ENCODE peak calls at places on chromosomes 1 and 21, in four cellular contexts. One of them, this sample, is unnamed.
A peak's percentile ranks its signal among the peaks of the same experiment; 100 is the strongest.

GRCh38 chr21:45071396-45072165 is 2.8 kb upstream of the ADARB1 start:
- DNase-seq in kidney epithelial cell: no peak
- DNase-seq in A549: no peak
- DNase-seq in astrocyte: no peak
- DNase-seq in this sample: no peak

GRCh38 chr1:157302724-157303123 is 164.5 kb upstream of the ETV3 start:
- DNase-seq in kidney epithelial cell: no peak
- DNase-seq in A549: no peak
- DNase-seq in astrocyte: no peak
- DNase-seq in this sample: no peak

GRCh38 chr1:15004396-15004795 is 149.2 kb upstream of the TMEM51 start:
- DNase-seq in kidney epithelial cell: no peak
- DNase-seq in A549: no peak
- DNase-seq in astrocyte: no peak
- DNase-seq in this sample: no peak

GRCh38 chr21:15616864-15617574 is 112.8 kb upstream of the USP25 start:
- DNase-seq in astrocyte: peak; percentile 51
- DNase-seq in A549: no peak
- DNase-seq in kidney epithelial cell: no peak
- DNase-seq in this sample: no peak

GRCh38 chr1:159009704-159010361 is at the start of gene IFI16:
- DNase-seq in astrocyte: peak; percentile 97
- DNase-seq in A549: peak; percentile 10
- DNase-seq in kidney epithelial cell: peak; percentile 57
- DNase-seq in this sample: peak; percentile 55

GRCh38 chr21:34157456-34158025 is 84.2 kb downstream of the MRPS6 start:
- DNase-seq in A549: no peak
- DNase-seq in astrocyte: no peak
- DNase-seq in kidney epithelial cell: peak; percentile 42
- DNase-seq in this sample: no peak

GRCh38 chr1:76124196-76124595 is 49.6 kb downstream of the ST6GALNAC3 start:
- DNase-seq in A549: no peak
- DNase-seq in astrocyte: no peak
- DNase-seq in kidney epithelial cell: peak; percentile 28
- DNase-seq in this sample: no peak

GRCh38 chr1:15224259-15224869 is 22.7 kb upstream of the FHAD1 start:
- DNase-seq in astrocyte: no peak
- DNase-seq in kidney epithelial cell: no peak
- DNase-seq in A549: no peak
- DNase-seq in this sample: no peak

GRCh38 chr1:166170075-166170474 is 3.3 kb upstream of the FAM78B start:
- DNase-seq in astrocyte: no peak
- DNase-seq in A549: no peak
- DNase-seq in kidney epithelial cell: no peak
- DNase-seq in this sample: peak; percentile 73

GRCh38 chr1:29517251-29518080 is 281.1 kb downstream of the PTPRU start:
- DNase-seq in astrocyte: no peak
- DNase-seq in kidney epithelial cell: no peak
- DNase-seq in A549: no peak
- DNase-seq in this sample: no peak

GRCh38 chr1:154888757-154889156 is 18.7 kb upstream of the KCNN3 start:
- DNase-seq in astrocyte: no peak
- DNase-seq in A549: no peak
- DNase-seq in kidney epithelial cell: no peak
- DNase-seq in this sample: no peak

GRCh38 chr21:41603476-41603875 is 95.5 kb upstream of the TMPRSS2 start:
- DNase-seq in A549: no peak
- DNase-seq in astrocyte: no peak
- DNase-seq in kidney epithelial cell: no peak
- DNase-seq in this sample: no peak

GRCh38 chr21:21268061-21268471 is 269.9 kb downstream of the NCAM2 start:
- DNase-seq in astrocyte: peak; percentile 60
- DNase-seq in kidney epithelial cell: no peak
- DNase-seq in A549: no peak
- DNase-seq in this sample: no peak

GRCh38 chr1:109751531-109752260 is 10.9 kb upstream of the GSTM3 start:
- DNase-seq in A549: no peak
- DNase-seq in astrocyte: no peak
- DNase-seq in kidney epithelial cell: no peak
- DNase-seq in this sample: no peak

GRCh38 chr1:228941673-228942072 is 206.4 kb downstream of the RHOU start:
- DNase-seq in astrocyte: no peak
- DNase-seq in kidney epithelial cell: no peak
- DNase-seq in A549: no peak
- DNase-seq in this sample: no peak

GRCh38 chr1:98668733-98669132 is 7.2 kb downstream of the SNX7 start:
- DNase-seq in kidney epithelial cell: no peak
- DNase-seq in A549: no peak
- DNase-seq in astrocyte: no peak
- DNase-seq in this sample: no peak

GRCh38 chr1:228140724-228141081 is 624 bp downstream of the GUK1 start:
- DNase-seq in kidney epithelial cell: no peak
- DNase-seq in astrocyte: no peak
- DNase-seq in A549: no peak
- DNase-seq in this sample: peak; percentile 13

GRCh38 chr1:183711165-183711678 is 58.1 kb upstream of the APOBEC4 start:
- DNase-seq in kidney epithelial cell: no peak
- DNase-seq in A549: no peak
- DNase-seq in astrocyte: no peak
- DNase-seq in this sample: no peak

GRCh38 chr1:113021430-113022085 is 51.4 kb upstream of the LRIG2 start:
- DNase-seq in astrocyte: no peak
- DNase-seq in A549: no peak
- DNase-seq in kidney epithelial cell: no peak
- DNase-seq in this sample: no peak

GRCh38 chr1:25568090-25568833 is 24.9 kb downstream of the LDLRAP1 start:
- DNase-seq in kidney epithelial cell: no peak
- DNase-seq in astrocyte: peak; percentile 50
- DNase-seq in A549: no peak
- DNase-seq in this sample: no peak

GRCh38 chr1:199313444-199313843 is 674.6 kb downstream of the PTPRC start:
- DNase-seq in astrocyte: no peak
- DNase-seq in A549: no peak
- DNase-seq in kidney epithelial cell: no peak
- DNase-seq in this sample: no peak

GRCh38 chr1:5742801-5743200 is 249.4 kb downstream of the NPHP4 start:
- DNase-seq in kidney epithelial cell: no peak
- DNase-seq in A549: no peak
- DNase-seq in astrocyte: no peak
- DNase-seq in this sample: no peak

GRCh38 chr1:67348586-67349252 is 41.0 kb downstream of the IL12RB2 start:
- DNase-seq in astrocyte: no peak
- DNase-seq in A549: no peak
- DNase-seq in kidney epithelial cell: no peak
- DNase-seq in this sample: no peak

GRCh38 chr1:162899422-162900168 is 38.6 kb upstream of the CCDC190 start:
- DNase-seq in astrocyte: peak; percentile 96
- DNase-seq in A549: no peak
- DNase-seq in kidney epithelial cell: peak; percentile 34
- DNase-seq in this sample: no peak

GRCh38 chr1:168556647-168557046 is 12.8 kb upstream of the XCL2 start:
- DNase-seq in kidney epithelial cell: no peak
- DNase-seq in astrocyte: no peak
- DNase-seq in A549: no peak
- DNase-seq in this sample: no peak

GRCh38 chr1:226002667-226003501 is 3.7 kb upstream of the SDE2 start:
- DNase-seq in astrocyte: peak; percentile 10
- DNase-seq in A549: peak; percentile 25
- DNase-seq in kidney epithelial cell: no peak
- DNase-seq in this sample: no peak

GRCh38 chr1:229769006-229769405 is 143.0 kb downstream of the URB2 start:
- DNase-seq in kidney epithelial cell: no peak
- DNase-seq in A549: no peak
- DNase-seq in astrocyte: no peak
- DNase-seq in this sample: no peak

GRCh38 chr1:26022404-26022779 is 817 bp downstream of the EXTL1 start:
- DNase-seq in A549: no peak
- DNase-seq in astrocyte: no peak
- DNase-seq in kidney epithelial cell: no peak
- DNase-seq in this sample: no peak

GRCh38 chr1:23100074-23100748 is 68.4 kb downstream of the LUZP1 start:
- DNase-seq in kidney epithelial cell: peak; percentile 97
- DNase-seq in A549: peak; percentile 32
- DNase-seq in astrocyte: peak; percentile 96
- DNase-seq in this sample: no peak

GRCh38 chr1:17053071-17053684 is 654 bp downstream of the SDHB start:
- DNase-seq in A549: no peak
- DNase-seq in kidney epithelial cell: no peak
- DNase-seq in astrocyte: no peak
- DNase-seq in this sample: no peak

GRCh38 chr1:62590255-62590969 is 6.9 kb upstream of the ANGPTL3 start:
- DNase-seq in kidney epithelial cell: no peak
- DNase-seq in A549: no peak
- DNase-seq in astrocyte: peak; percentile 6
- DNase-seq in this sample: no peak

GRCh38 chr21:35565204-35565611 is 495.1 kb downstream of the SETD4 start:
- DNase-seq in astrocyte: peak; percentile 92
- DNase-seq in kidney epithelial cell: no peak
- DNase-seq in A549: no peak
- DNase-seq in this sample: no peak

GRCh38 chr1:30444850-30445249 is 278.5 kb downstream of the MATN1 start:
- DNase-seq in kidney epithelial cell: no peak
- DNase-seq in astrocyte: peak; percentile 5
- DNase-seq in A549: no peak
- DNase-seq in this sample: no peak

GRCh38 chr1:204286841-204287387 is 72.8 kb downstream of the PLEKHA6 start:
- DNase-seq in astrocyte: no peak
- DNase-seq in kidney epithelial cell: no peak
- DNase-seq in A549: peak; percentile 48
- DNase-seq in this sample: no peak

GRCh38 chr1:83854456-83854855 is 144.5 kb downstream of the TTLL7 start:
- DNase-seq in astrocyte: no peak
- DNase-seq in A549: no peak
- DNase-seq in kidney epithelial cell: no peak
- DNase-seq in this sample: no peak

GRCh38 chr1:243461700-243462099 is 205.9 kb downstream of the SDCCAG8 start:
- DNase-seq in kidney epithelial cell: no peak
- DNase-seq in astrocyte: no peak
- DNase-seq in A549: no peak
- DNase-seq in this sample: no peak

DNA sequence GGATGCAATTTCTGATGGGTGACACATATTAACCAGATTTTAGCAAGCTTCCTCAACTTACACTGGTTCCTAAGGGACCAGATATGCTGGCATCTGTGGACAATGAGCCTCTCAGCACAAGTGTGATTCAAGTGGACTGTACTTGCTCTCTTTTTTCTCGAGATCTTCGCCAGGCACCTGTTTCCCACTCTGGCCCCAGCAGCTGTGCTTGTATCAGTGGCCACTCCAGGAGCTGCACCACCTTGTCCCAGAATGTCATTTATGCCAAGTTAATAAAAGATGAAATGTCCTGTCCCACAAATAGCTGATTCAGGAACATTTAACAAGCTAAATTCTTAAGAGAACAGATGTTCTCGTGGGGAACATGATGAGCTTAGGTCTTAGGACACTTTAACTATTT is 14.6 kb downstream of the C1orf198 start:
- DNase-seq in A549: no peak
- DNase-seq in kidney epithelial cell: no peak
- DNase-seq in astrocyte: no peak
- DNase-seq in this sample: no peak
- TF ChIP-seq CTCF in A549: no peak
- TF ChIP-seq CTCF in kidney epithelial cell: no peak
- TF ChIP-seq CTCF in astrocyte: no peak
- TF ChIP-seq CTCF in this sample: no peak

GRCh38 chr1:89088597-89088996 is 23.6 kb upstream of the GBP1 start:
- DNase-seq in kidney epithelial cell: no peak
- DNase-seq in astrocyte: no peak
- DNase-seq in A549: no peak
- DNase-seq in this sample: no peak

GRCh38 chr1:89087241-89087640 is 22.2 kb upstream of the GBP1 start:
- DNase-seq in kidney epithelial cell: no peak
- DNase-seq in A549: no peak
- DNase-seq in astrocyte: no peak
- DNase-seq in this sample: no peak

GRCh38 chr1:89089962-89090361 is 25.0 kb upstream of the GBP1 start:
- DNase-seq in A549: no peak
- DNase-seq in astrocyte: no peak
- DNase-seq in kidney epithelial cell: no peak
- DNase-seq in this sample: no peak

GRCh38 chr1:89081005-89081404 is 16.0 kb upstream of the GBP1 start:
- DNase-seq in A549: no peak
- DNase-seq in astrocyte: no peak
- DNase-seq in kidney epithelial cell: no peak
- DNase-seq in this sample: peak; percentile 21

DNA sequence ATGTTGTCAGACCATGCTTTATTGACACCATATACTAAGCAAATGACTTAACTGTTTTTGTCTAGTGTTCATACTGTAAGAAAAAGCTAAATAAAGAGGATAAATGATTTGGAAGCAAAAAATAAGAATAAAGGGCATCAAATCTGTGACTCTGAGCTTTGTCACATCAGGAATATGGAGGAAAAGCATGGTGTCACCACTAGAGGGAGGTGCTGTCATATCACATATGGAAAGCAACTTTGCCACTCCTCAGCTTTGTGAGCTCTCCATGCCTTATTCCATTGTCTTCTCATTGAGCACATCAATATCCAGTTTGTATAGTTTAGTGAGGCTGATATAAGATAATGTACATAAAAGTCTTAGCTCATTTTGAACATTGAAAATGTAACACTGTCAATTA is 20.8 kb upstream of the GBP1 start:
- DNase-seq in astrocyte: no peak
- DNase-seq in A549: no peak
- DNase-seq in kidney epithelial cell: no peak
- DNase-seq in this sample: peak; percentile 25
- TF ChIP-seq CTCF in astrocyte: peak; percentile 68
- TF ChIP-seq CTCF in A549: no peak
- TF ChIP-seq CTCF in kidney epithelial cell: peak; percentile 72
- TF ChIP-seq CTCF in this sample: no peak

GRCh38 chr21:25887166-25887565 is 152.4 kb downstream of the GABPA start:
- DNase-seq in A549: no peak
- DNase-seq in kidney epithelial cell: no peak
- DNase-seq in astrocyte: no peak
- DNase-seq in this sample: no peak
- TF ChIP-seq CTCF in A549: no peak
- TF ChIP-seq CTCF in kidney epithelial cell: no peak
- TF ChIP-seq CTCF in astrocyte: no peak
- TF ChIP-seq CTCF in this sample: no peak

GRCh38 chr21:37341254-37341960 is 25.2 kb upstream of the DYRK1A start:
- DNase-seq in A549: no peak
- DNase-seq in kidney epithelial cell: no peak
- DNase-seq in astrocyte: peak; percentile 7
- DNase-seq in this sample: no peak
- TF ChIP-seq CTCF in A549: no peak
- TF ChIP-seq CTCF in kidney epithelial cell: no peak
- TF ChIP-seq CTCF in astrocyte: no peak
- TF ChIP-seq CTCF in this sample: no peak

GRCh38 chr1:53600486-53600885 is 138.5 kb downstream of the GLIS1 start:
- DNase-seq in kidney epithelial cell: no peak
- DNase-seq in astrocyte: no peak
- DNase-seq in A549: no peak
- DNase-seq in this sample: no peak
- TF ChIP-seq CTCF in kidney epithelial cell: no peak
- TF ChIP-seq CTCF in astrocyte: no peak
- TF ChIP-seq CTCF in A549: no peak
- TF ChIP-seq CTCF in this sample: no peak

GRCh38 chr1:41423511-41424191 is 60.8 kb downstream of the EDN2 start:
- DNase-seq in kidney epithelial cell: no peak
- DNase-seq in astrocyte: no peak
- DNase-seq in A549: no peak
- DNase-seq in this sample: peak; percentile 40
- TF ChIP-seq CTCF in kidney epithelial cell: peak; percentile 58
- TF ChIP-seq CTCF in astrocyte: no peak
- TF ChIP-seq CTCF in A549: no peak
- TF ChIP-seq CTCF in this sample: no peak